ENCODE peak calls at places on chromosomes 3 and 15, in nine cellular contexts. One of them, this sample, is unnamed.
A peak's percentile ranks its signal among the peaks of the same experiment; 100 is the strongest.

GRCh38 chr15:89496155-89497098 is at the start of gene RHCG:
- DNase-seq in HEK293T: no peak
- DNase-seq in AG09309: no peak
- DNase-seq in RKO: no peak
- DNase-seq in stimulated activated CD4-positive, alpha-beta T cell treated with anti-CD3 and anti-CD28 coated beads, TNF-alpha, amount 100 ng/mL, for 4 hours: no peak
- DNase-seq in G401: peak; percentile 18
- DNase-seq in activated CD8-positive, alpha-beta memory T cell treated with anti-CD3 and anti-CD28 coated beads for 1 hour: no peak
- DNase-seq in DMS153: peak; percentile 17
- DNase-seq in RPMI7951: peak; percentile 31
- DNase-seq in this sample: no peak

GRCh38 chr3:13146643-13147143 is 73.5 kb upstream of the IQSEC1 start:
- DNase-seq in RPMI7951: no peak
- DNase-seq in RKO: no peak
- DNase-seq in activated CD8-positive, alpha-beta memory T cell treated with anti-CD3 and anti-CD28 coated beads for 1 hour: no peak
- DNase-seq in DMS153: no peak
- DNase-seq in stimulated activated CD4-positive, alpha-beta T cell treated with anti-CD3 and anti-CD28 coated beads, TNF-alpha, amount 100 ng/mL, for 4 hours: no peak
- DNase-seq in HEK293T: no peak
- DNase-seq in AG09309: no peak
- DNase-seq in G401: no peak
- DNase-seq in this sample: no peak

GRCh38 chr15:51613988-51614387 is 8.6 kb downstream of the DMXL2 start:
- DNase-seq in HEK293T: no peak
- DNase-seq in RPMI7951: no peak
- DNase-seq in AG09309: no peak
- DNase-seq in G401: no peak
- DNase-seq in RKO: no peak
- DNase-seq in stimulated activated CD4-positive, alpha-beta T cell treated with anti-CD3 and anti-CD28 coated beads, TNF-alpha, amount 100 ng/mL, for 4 hours: no peak
- DNase-seq in DMS153: no peak
- DNase-seq in activated CD8-positive, alpha-beta memory T cell treated with anti-CD3 and anti-CD28 coated beads for 1 hour: no peak
- DNase-seq in this sample: no peak

GRCh38 chr3:14145236-14145635 is 20.4 kb downstream of the TMEM43 start:
- DNase-seq in HEK293T: no peak
- DNase-seq in G401: no peak
- DNase-seq in RKO: no peak
- DNase-seq in stimulated activated CD4-positive, alpha-beta T cell treated with anti-CD3 and anti-CD28 coated beads, TNF-alpha, amount 100 ng/mL, for 4 hours: no peak
- DNase-seq in AG09309: no peak
- DNase-seq in RPMI7951: no peak
- DNase-seq in activated CD8-positive, alpha-beta memory T cell treated with anti-CD3 and anti-CD28 coated beads for 1 hour: no peak
- DNase-seq in DMS153: no peak
- DNase-seq in this sample: no peak

GRCh38 chr15:41727143-41727542 is 47.1 kb upstream of the MAPKBP1 start:
- DNase-seq in AG09309: peak; percentile 44
- DNase-seq in DMS153: no peak
- DNase-seq in RPMI7951: no peak
- DNase-seq in G401: no peak
- DNase-seq in activated CD8-positive, alpha-beta memory T cell treated with anti-CD3 and anti-CD28 coated beads for 1 hour: no peak
- DNase-seq in stimulated activated CD4-positive, alpha-beta T cell treated with anti-CD3 and anti-CD28 coated beads, TNF-alpha, amount 100 ng/mL, for 4 hours: no peak
- DNase-seq in HEK293T: no peak
- DNase-seq in RKO: no peak
- DNase-seq in this sample: no peak

GRCh38 chr3:64675848-64676247 is 12.0 kb downstream of the ADAMTS9 start:
- DNase-seq in stimulated activated CD4-positive, alpha-beta T cell treated with anti-CD3 and anti-CD28 coated beads, TNF-alpha, amount 100 ng/mL, for 4 hours: no peak
- DNase-seq in DMS153: no peak
- DNase-seq in AG09309: no peak
- DNase-seq in activated CD8-positive, alpha-beta memory T cell treated with anti-CD3 and anti-CD28 coated beads for 1 hour: no peak
- DNase-seq in HEK293T: no peak
- DNase-seq in RKO: no peak
- DNase-seq in G401: no peak
- DNase-seq in RPMI7951: no peak
- DNase-seq in this sample: no peak

GRCh38 chr3:46711305-46711704 is 6.4 kb downstream of the PRSS50 start:
- DNase-seq in HEK293T: no peak
- DNase-seq in G401: no peak
- DNase-seq in RKO: no peak
- DNase-seq in DMS153: no peak
- DNase-seq in AG09309: no peak
- DNase-seq in RPMI7951: no peak
- DNase-seq in stimulated activated CD4-positive, alpha-beta T cell treated with anti-CD3 and anti-CD28 coated beads, TNF-alpha, amount 100 ng/mL, for 4 hours: no peak
- DNase-seq in activated CD8-positive, alpha-beta memory T cell treated with anti-CD3 and anti-CD28 coated beads for 1 hour: no peak
- DNase-seq in this sample: no peak

GRCh38 chr3:52428151-52429005 is 16.5 kb downstream of the SEMA3G start:
- DNase-seq in DMS153: peak; percentile 21
- DNase-seq in G401: peak; percentile 95
- DNase-seq in RPMI7951: peak; percentile 71
- DNase-seq in activated CD8-positive, alpha-beta memory T cell treated with anti-CD3 and anti-CD28 coated beads for 1 hour: no peak
- DNase-seq in RKO: peak; percentile 78
- DNase-seq in AG09309: peak; percentile 78
- DNase-seq in stimulated activated CD4-positive, alpha-beta T cell treated with anti-CD3 and anti-CD28 coated beads, TNF-alpha, amount 100 ng/mL, for 4 hours: no peak
- DNase-seq in HEK293T: peak; percentile 69
- DNase-seq in this sample: no peak

GRCh38 chr3:16222547-16222946 is 42.2 kb downstream of the DPH3 start:
- DNase-seq in AG09309: no peak
- DNase-seq in RPMI7951: no peak
- DNase-seq in activated CD8-positive, alpha-beta memory T cell treated with anti-CD3 and anti-CD28 coated beads for 1 hour: no peak
- DNase-seq in stimulated activated CD4-positive, alpha-beta T cell treated with anti-CD3 and anti-CD28 coated beads, TNF-alpha, amount 100 ng/mL, for 4 hours: no peak
- DNase-seq in G401: no peak
- DNase-seq in RKO: no peak
- DNase-seq in HEK293T: no peak
- DNase-seq in DMS153: no peak
- DNase-seq in this sample: no peak

GRCh38 chr15:54566654-54567053 is 588.4 kb downstream of the UNC13C start:
- DNase-seq in RKO: no peak
- DNase-seq in G401: peak; percentile 56
- DNase-seq in AG09309: no peak
- DNase-seq in DMS153: no peak
- DNase-seq in HEK293T: no peak
- DNase-seq in RPMI7951: no peak
- DNase-seq in activated CD8-positive, alpha-beta memory T cell treated with anti-CD3 and anti-CD28 coated beads for 1 hour: no peak
- DNase-seq in stimulated activated CD4-positive, alpha-beta T cell treated with anti-CD3 and anti-CD28 coated beads, TNF-alpha, amount 100 ng/mL, for 4 hours: no peak
- DNase-seq in this sample: no peak

GRCh38 chr15:69557340-69558137 is 104.9 kb downstream of the RPLP1 start:
- DNase-seq in RKO: peak; percentile 88
- DNase-seq in activated CD8-positive, alpha-beta memory T cell treated with anti-CD3 and anti-CD28 coated beads for 1 hour: no peak
- DNase-seq in DMS153: no peak
- DNase-seq in stimulated activated CD4-positive, alpha-beta T cell treated with anti-CD3 and anti-CD28 coated beads, TNF-alpha, amount 100 ng/mL, for 4 hours: no peak
- DNase-seq in AG09309: peak; percentile 93
- DNase-seq in RPMI7951: peak; percentile 97
- DNase-seq in G401: no peak
- DNase-seq in HEK293T: no peak
- DNase-seq in this sample: no peak

GRCh38 chr3:177294221-177294620 is 96.9 kb upstream of the TBL1XR1 start:
- DNase-seq in RPMI7951: no peak
- DNase-seq in G401: peak; percentile 67
- DNase-seq in activated CD8-positive, alpha-beta memory T cell treated with anti-CD3 and anti-CD28 coated beads for 1 hour: no peak
- DNase-seq in RKO: no peak
- DNase-seq in DMS153: no peak
- DNase-seq in AG09309: peak; percentile 16
- DNase-seq in stimulated activated CD4-positive, alpha-beta T cell treated with anti-CD3 and anti-CD28 coated beads, TNF-alpha, amount 100 ng/mL, for 4 hours: no peak
- DNase-seq in HEK293T: no peak
- DNase-seq in this sample: no peak

GRCh38 chr3:128041378-128041777 is 10.9 kb upstream of the SEC61A1 start:
- DNase-seq in RPMI7951: no peak
- DNase-seq in DMS153: no peak
- DNase-seq in AG09309: no peak
- DNase-seq in stimulated activated CD4-positive, alpha-beta T cell treated with anti-CD3 and anti-CD28 coated beads, TNF-alpha, amount 100 ng/mL, for 4 hours: no peak
- DNase-seq in activated CD8-positive, alpha-beta memory T cell treated with anti-CD3 and anti-CD28 coated beads for 1 hour: no peak
- DNase-seq in RKO: no peak
- DNase-seq in HEK293T: no peak
- DNase-seq in G401: no peak
- DNase-seq in this sample: no peak

GRCh38 chr15:100973351-100974034 is 54.3 kb downstream of the LRRK1 start:
- DNase-seq in DMS153: no peak
- DNase-seq in RPMI7951: no peak
- DNase-seq in RKO: no peak
- DNase-seq in stimulated activated CD4-positive, alpha-beta T cell treated with anti-CD3 and anti-CD28 coated beads, TNF-alpha, amount 100 ng/mL, for 4 hours: no peak
- DNase-seq in HEK293T: no peak
- DNase-seq in activated CD8-positive, alpha-beta memory T cell treated with anti-CD3 and anti-CD28 coated beads for 1 hour: no peak
- DNase-seq in AG09309: no peak
- DNase-seq in G401: no peak
- DNase-seq in this sample: no peak

GRCh38 chr3:66452247-66453040 is 48.4 kb downstream of the LRIG1 start:
- DNase-seq in DMS153: no peak
- DNase-seq in G401: peak; percentile 37
- DNase-seq in activated CD8-positive, alpha-beta memory T cell treated with anti-CD3 and anti-CD28 coated beads for 1 hour: no peak
- DNase-seq in RKO: no peak
- DNase-seq in HEK293T: no peak
- DNase-seq in AG09309: no peak
- DNase-seq in RPMI7951: no peak
- DNase-seq in stimulated activated CD4-positive, alpha-beta T cell treated with anti-CD3 and anti-CD28 coated beads, TNF-alpha, amount 100 ng/mL, for 4 hours: no peak
- DNase-seq in this sample: no peak

GRCh38 chr15:60315878-60316277 is 81.9 kb downstream of the ANXA2 start:
- DNase-seq in RKO: no peak
- DNase-seq in stimulated activated CD4-positive, alpha-beta T cell treated with anti-CD3 and anti-CD28 coated beads, TNF-alpha, amount 100 ng/mL, for 4 hours: no peak
- DNase-seq in G401: no peak
- DNase-seq in DMS153: no peak
- DNase-seq in HEK293T: no peak
- DNase-seq in AG09309: no peak
- DNase-seq in RPMI7951: no peak
- DNase-seq in activated CD8-positive, alpha-beta memory T cell treated with anti-CD3 and anti-CD28 coated beads for 1 hour: no peak
- DNase-seq in this sample: no peak

GRCh38 chr3:188389711-188390346 is 235.9 kb downstream of the LPP start:
- DNase-seq in G401: no peak
- DNase-seq in stimulated activated CD4-positive, alpha-beta T cell treated with anti-CD3 and anti-CD28 coated beads, TNF-alpha, amount 100 ng/mL, for 4 hours: peak; percentile 36
- DNase-seq in RPMI7951: no peak
- DNase-seq in DMS153: no peak
- DNase-seq in AG09309: no peak
- DNase-seq in RKO: no peak
- DNase-seq in HEK293T: no peak
- DNase-seq in activated CD8-positive, alpha-beta memory T cell treated with anti-CD3 and anti-CD28 coated beads for 1 hour: no peak
- DNase-seq in this sample: no peak

GRCh38 chr15:74422723-74423442 is 10.9 kb downstream of the SEMA7A start:
- DNase-seq in G401: no peak
- DNase-seq in activated CD8-positive, alpha-beta memory T cell treated with anti-CD3 and anti-CD28 coated beads for 1 hour: no peak
- DNase-seq in HEK293T: no peak
- DNase-seq in RKO: no peak
- DNase-seq in RPMI7951: peak; percentile 97
- DNase-seq in AG09309: no peak
- DNase-seq in stimulated activated CD4-positive, alpha-beta T cell treated with anti-CD3 and anti-CD28 coated beads, TNF-alpha, amount 100 ng/mL, for 4 hours: no peak
- DNase-seq in DMS153: no peak
- DNase-seq in this sample: no peak

GRCh38 chr3:185552358-185552877 is at the start of gene LIPH:
- DNase-seq in RKO: peak; percentile 86
- DNase-seq in activated CD8-positive, alpha-beta memory T cell treated with anti-CD3 and anti-CD28 coated beads for 1 hour: no peak
- DNase-seq in G401: no peak
- DNase-seq in DMS153: peak; percentile 55
- DNase-seq in HEK293T: peak; percentile 13
- DNase-seq in RPMI7951: peak; percentile 36
- DNase-seq in AG09309: no peak
- DNase-seq in stimulated activated CD4-positive, alpha-beta T cell treated with anti-CD3 and anti-CD28 coated beads, TNF-alpha, amount 100 ng/mL, for 4 hours: no peak
- DNase-seq in this sample: no peak

GRCh38 chr3:29901097-29901496 is 620.2 kb downstream of the RBMS3 start:
- DNase-seq in stimulated activated CD4-positive, alpha-beta T cell treated with anti-CD3 and anti-CD28 coated beads, TNF-alpha, amount 100 ng/mL, for 4 hours: no peak
- DNase-seq in HEK293T: no peak
- DNase-seq in AG09309: no peak
- DNase-seq in RKO: no peak
- DNase-seq in DMS153: no peak
- DNase-seq in G401: no peak
- DNase-seq in activated CD8-positive, alpha-beta memory T cell treated with anti-CD3 and anti-CD28 coated beads for 1 hour: no peak
- DNase-seq in RPMI7951: no peak
- DNase-seq in this sample: no peak

GRCh38 chr15:71385469-71385868 is 270.2 kb downstream of the THSD4 start:
- DNase-seq in HEK293T: no peak
- DNase-seq in AG09309: no peak
- DNase-seq in DMS153: peak; percentile 18
- DNase-seq in G401: no peak
- DNase-seq in RKO: no peak
- DNase-seq in RPMI7951: no peak
- DNase-seq in stimulated activated CD4-positive, alpha-beta T cell treated with anti-CD3 and anti-CD28 coated beads, TNF-alpha, amount 100 ng/mL, for 4 hours: no peak
- DNase-seq in activated CD8-positive, alpha-beta memory T cell treated with anti-CD3 and anti-CD28 coated beads for 1 hour: no peak
- DNase-seq in this sample: no peak

GRCh38 chr3:54882114-54882833 is 45.6 kb downstream of the LRTM1 start:
- DNase-seq in RKO: no peak
- DNase-seq in stimulated activated CD4-positive, alpha-beta T cell treated with anti-CD3 and anti-CD28 coated beads, TNF-alpha, amount 100 ng/mL, for 4 hours: no peak
- DNase-seq in G401: no peak
- DNase-seq in DMS153: no peak
- DNase-seq in RPMI7951: peak; percentile 99
- DNase-seq in HEK293T: no peak
- DNase-seq in AG09309: peak; percentile 94
- DNase-seq in activated CD8-positive, alpha-beta memory T cell treated with anti-CD3 and anti-CD28 coated beads for 1 hour: no peak
- DNase-seq in this sample: no peak

GRCh38 chr15:83413054-83413719 is 34.0 kb upstream of the SH3GL3 start:
- DNase-seq in G401: no peak
- DNase-seq in HEK293T: no peak
- DNase-seq in DMS153: no peak
- DNase-seq in activated CD8-positive, alpha-beta memory T cell treated with anti-CD3 and anti-CD28 coated beads for 1 hour: no peak
- DNase-seq in stimulated activated CD4-positive, alpha-beta T cell treated with anti-CD3 and anti-CD28 coated beads, TNF-alpha, amount 100 ng/mL, for 4 hours: no peak
- DNase-seq in AG09309: no peak
- DNase-seq in RPMI7951: no peak
- DNase-seq in RKO: no peak
- DNase-seq in this sample: no peak

GRCh38 chr3:37372669-37373068 is 198.3 kb upstream of the LRRFIP2 start:
- DNase-seq in DMS153: no peak
- DNase-seq in HEK293T: no peak
- DNase-seq in activated CD8-positive, alpha-beta memory T cell treated with anti-CD3 and anti-CD28 coated beads for 1 hour: no peak
- DNase-seq in stimulated activated CD4-positive, alpha-beta T cell treated with anti-CD3 and anti-CD28 coated beads, TNF-alpha, amount 100 ng/mL, for 4 hours: no peak
- DNase-seq in AG09309: no peak
- DNase-seq in G401: no peak
- DNase-seq in RPMI7951: no peak
- DNase-seq in RKO: no peak
- DNase-seq in this sample: no peak

GRCh38 chr3:116426036-116426435 is 19.3 kb downstream of the LSAMP start:
- DNase-seq in RKO: no peak
- DNase-seq in RPMI7951: no peak
- DNase-seq in DMS153: no peak
- DNase-seq in stimulated activated CD4-positive, alpha-beta T cell treated with anti-CD3 and anti-CD28 coated beads, TNF-alpha, amount 100 ng/mL, for 4 hours: no peak
- DNase-seq in activated CD8-positive, alpha-beta memory T cell treated with anti-CD3 and anti-CD28 coated beads for 1 hour: no peak
- DNase-seq in G401: no peak
- DNase-seq in AG09309: no peak
- DNase-seq in HEK293T: no peak
- DNase-seq in this sample: no peak

GRCh38 chr3:120196812-120197211 is 88.2 kb downstream of the GPR156 start:
- DNase-seq in RKO: no peak
- DNase-seq in RPMI7951: no peak
- DNase-seq in G401: no peak
- DNase-seq in DMS153: no peak
- DNase-seq in AG09309: no peak
- DNase-seq in HEK293T: no peak
- DNase-seq in stimulated activated CD4-positive, alpha-beta T cell treated with anti-CD3 and anti-CD28 coated beads, TNF-alpha, amount 100 ng/mL, for 4 hours: no peak
- DNase-seq in activated CD8-positive, alpha-beta memory T cell treated with anti-CD3 and anti-CD28 coated beads for 1 hour: no peak
- DNase-seq in this sample: no peak

GRCh38 chr15:79769933-79770332 is 126.9 kb downstream of the MTHFS start:
- DNase-seq in activated CD8-positive, alpha-beta memory T cell treated with anti-CD3 and anti-CD28 coated beads for 1 hour: no peak
- DNase-seq in RKO: no peak
- DNase-seq in DMS153: no peak
- DNase-seq in AG09309: no peak
- DNase-seq in RPMI7951: no peak
- DNase-seq in HEK293T: no peak
- DNase-seq in G401: peak; percentile 5
- DNase-seq in stimulated activated CD4-positive, alpha-beta T cell treated with anti-CD3 and anti-CD28 coated beads, TNF-alpha, amount 100 ng/mL, for 4 hours: no peak
- DNase-seq in this sample: no peak

This sample was measured in stimulated activated effector memory CD8-positive, alpha-beta T cell treated with anti-CD3 and anti-CD28 coated beads, Interleukin-12 subunit alpha, Interleukin-12 subunit beta, amount 100 ng/mL, for 72 hours.